ENCODE peak calls at places on chromosomes 6 and 20, in five cellular contexts. R, K, I, X and Z are unnamed samples.

GRCh38 chr6:28296520-28297060 is 15.2 kb downstream of the PGBD1 start:
- DNase-seq in X (no peak), R (no peak), I (no peak), K (no peak), Z (no peak)

GRCh38 chr6:28208180-28208659 is 16.9 kb upstream of the ZSCAN9 start:
- DNase-seq in R (no peak), K (no peak), X (no peak), I (no peak), Z (peak)

GRCh38 chr20:32465092-32465900 is 107.2 kb downstream of the ASXL1 start:
- DNase-seq in I (no peak), K (peak), R (no peak), X (peak), Z (peak)

GRCh38 chr6:69790629-69791028 is 6.2 kb downstream of the LMBRD1 start:
- DNase-seq in I (no peak), K (no peak), X (no peak), R (no peak), Z (no peak)

GRCh38 chr6:130671119-130672104 is 155.8 kb upstream of the SMLR1 start:
- DNase-seq in R (no peak), K (no peak), X (peak), I (no peak), Z (no peak)

GRCh38 chr20:54680872-54681297 is 205.5 kb downstream of the DOK5 start:
- DNase-seq in R (no peak), I (peak), K (no peak), X (no peak), Z (peak)

GRCh38 chr6:111237757-111238260 is 150.5 kb downstream of the SLC16A10 start:
- DNase-seq in I (no peak), R (no peak), X (no peak), K (no peak), Z (no peak)

GRCh38 chr6:125002090-125002741 is 40.0 kb downstream of the RNF217 start:
- DNase-seq in I (no peak), R (no peak), K (no peak), X (no peak), Z (no peak)

GRCh38 chr6:13485923-13486557 is 1.4 kb downstream of the GFOD1 start:
- DNase-seq in R (no peak), I (peak), X (peak), K (no peak), Z (peak)

GRCh38 chr6:109927052-109927451 is 51.1 kb upstream of the GPR6 start:
- DNase-seq in X (no peak), R (no peak), I (peak), K (no peak), Z (peak)

GRCh38 chr20:45835230-45836224 is 1.9 kb downstream of the SNX21 start:
- DNase-seq in I (peak), R (peak), K (no peak), X (peak), Z (peak)

GRCh38 chr6:96659084-96659845 is 96.3 kb downstream of the FHL5 start:
- DNase-seq in I (no peak), K (no peak), X (no peak), R (no peak), Z (peak)

GRCh38 chr20:64099880-64100565 is 7.3 kb downstream of the NPBWR2 start:
- DNase-seq in R (no peak), I (no peak), K (no peak), X (no peak), Z (no peak)

GRCh38 chr6:165218816-165219215 is 90.6 kb downstream of the C6orf118 start:
- DNase-seq in K (no peak), X (no peak), R (no peak), I (peak), Z (peak)

GRCh38 chr20:8082999-8083398 is 49.1 kb upstream of the PLCB1 start:
- DNase-seq in R (no peak), I (no peak), K (no peak), X (no peak), Z (peak)

GRCh38 chr6:44367686-44368085 is 19.8 kb upstream of the CDC5L start:
- DNase-seq in R (no peak), K (no peak), I (no peak), X (no peak), Z (peak)

GRCh38 chr6:17031961-17032360 is 69.9 kb upstream of the STMND1 start:
- DNase-seq in I (no peak), R (peak), X (no peak), K (no peak), Z (no peak)

GRCh38 chr6:4180653-4181255 is 45.4 kb upstream of the ECI2 start:
- DNase-seq in X (no peak), R (no peak), I (peak), K (no peak), Z (peak)

GRCh38 chr6:20582586-20583446 is 48.6 kb downstream of the CDKAL1 start:
- DNase-seq in X (no peak), I (no peak), R (no peak), K (no peak), Z (no peak)

GRCh38 chr20:4898845-4899244 is 102.5 kb downstream of the SLC23A2 start:
- DNase-seq in X (no peak), I (peak), R (no peak), K (no peak), Z (peak)

GRCh38 chr20:45407067-45407745 is 883 bp upstream of the DBNDD2 start:
- DNase-seq in K (peak), I (no peak), X (peak), R (peak), Z (peak)

GRCh38 chr6:32112436-32112980 is 3.4 kb upstream of the TNXB start:
- DNase-seq in I (no peak), K (no peak), X (peak), R (no peak), Z (no peak)

GRCh38 chr20:37642246-37642645 is 51.6 kb upstream of the CTNNBL1 start:
- DNase-seq in R (no peak), K (no peak), X (no peak), I (no peak), Z (no peak)

GRCh38 chr6:40485795-40486194 is 101.4 kb downstream of the LRFN2 start:
- DNase-seq in X (no peak), R (no peak), K (no peak), I (no peak), Z (no peak)

GRCh38 chr6:24929255-24929654 is 6.5 kb downstream of the RIPOR2 start:
- DNase-seq in K (no peak), I (no peak), R (no peak), X (no peak), Z (no peak)

DNA sequence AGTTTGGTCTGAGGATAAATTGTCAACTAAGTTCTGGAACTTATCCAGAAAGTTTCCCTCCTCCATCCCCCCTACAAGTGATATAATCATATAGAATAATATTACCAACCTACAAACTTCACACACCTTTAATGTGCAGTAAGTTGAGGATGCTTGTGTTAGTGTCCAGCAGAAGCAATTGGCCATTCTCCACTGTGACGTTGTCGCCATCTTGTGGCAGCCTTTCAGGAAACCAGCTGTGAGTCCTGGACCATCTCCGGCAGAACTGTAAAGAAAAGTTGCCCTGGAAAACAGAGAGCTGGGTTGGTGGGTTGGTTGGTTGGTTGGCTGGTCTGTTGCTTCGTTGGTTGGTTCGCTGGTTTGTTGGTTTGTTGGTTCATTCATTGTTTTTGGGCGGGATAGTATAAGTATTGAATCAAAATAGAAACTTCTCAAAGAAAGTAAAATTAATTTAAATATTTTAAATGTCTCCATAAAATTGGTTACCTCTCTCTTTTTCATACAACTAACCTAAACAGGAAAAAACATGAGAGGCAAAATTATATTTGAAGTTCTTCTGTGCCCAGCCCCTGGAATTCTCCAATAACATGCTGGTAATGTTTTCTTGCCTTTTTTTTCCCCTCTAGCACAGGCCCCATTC is 127.5 kb downstream of the PKHD1 start:
- DNase-seq in I (peak), R (peak), K (peak), X (peak), Z (peak)
- TF ChIP-seq CTCF in I (peak), R (peak), K (no peak), X (peak), Z (peak)

GRCh38 chr6:53800976-53801375 is 6.2 kb downstream of the LRRC1 start:
- DNase-seq in I (no peak), R (no peak), K (no peak), X (no peak), Z (no peak)

GRCh38 chr6:53805016-53805415 is 10.2 kb downstream of the LRRC1 start:
- DNase-seq in K (no peak), I (no peak), X (no peak), R (no peak), Z (peak)

GRCh38 chr6:53802582-53802981 is 7.8 kb downstream of the LRRC1 start:
- DNase-seq in R (no peak), X (no peak), K (no peak), I (no peak), Z (no peak)

GRCh38 chr6:53805725-53806124 is 10.9 kb downstream of the LRRC1 start:
- DNase-seq in X (no peak), K (no peak), R (no peak), I (no peak), Z (no peak)

GRCh38 chr6:53803081-53803860 is 8.5 kb downstream of the LRRC1 start:
- DNase-seq in R (no peak), X (no peak), I (no peak), K (no peak), Z (no peak)
- H3K4me3 ChIP-seq in R (peak), X (no peak), I (no peak), K (no peak), Z (no peak)

GRCh38 chr20:19907326-19908056 is 109.7 kb upstream of the NAA20 start:
- DNase-seq in I (no peak), K (no peak), X (peak), R (no peak), Z (no peak)

GRCh38 chr20:19901226-19901625 is 115.9 kb upstream of the NAA20 start:
- DNase-seq in I (peak), X (no peak), R (no peak), K (no peak), Z (peak)

GRCh38 chr20:19897891-19898290 is 119.3 kb upstream of the NAA20 start:
- DNase-seq in X (no peak), R (no peak), K (no peak), I (peak), Z (peak)

GRCh38 chr20:19908586-19908985 is 108.6 kb upstream of the NAA20 start:
- DNase-seq in R (no peak), X (no peak), K (no peak), I (no peak), Z (no peak)

GRCh38 chr20:19903168-19903676 is 113.9 kb upstream of the NAA20 start:
- DNase-seq in X (no peak), I (no peak), K (peak), R (no peak), Z (peak)
- TF ChIP-seq CTCF in X (peak), I (no peak), K (no peak), R (no peak), Z (peak)

DNA sequence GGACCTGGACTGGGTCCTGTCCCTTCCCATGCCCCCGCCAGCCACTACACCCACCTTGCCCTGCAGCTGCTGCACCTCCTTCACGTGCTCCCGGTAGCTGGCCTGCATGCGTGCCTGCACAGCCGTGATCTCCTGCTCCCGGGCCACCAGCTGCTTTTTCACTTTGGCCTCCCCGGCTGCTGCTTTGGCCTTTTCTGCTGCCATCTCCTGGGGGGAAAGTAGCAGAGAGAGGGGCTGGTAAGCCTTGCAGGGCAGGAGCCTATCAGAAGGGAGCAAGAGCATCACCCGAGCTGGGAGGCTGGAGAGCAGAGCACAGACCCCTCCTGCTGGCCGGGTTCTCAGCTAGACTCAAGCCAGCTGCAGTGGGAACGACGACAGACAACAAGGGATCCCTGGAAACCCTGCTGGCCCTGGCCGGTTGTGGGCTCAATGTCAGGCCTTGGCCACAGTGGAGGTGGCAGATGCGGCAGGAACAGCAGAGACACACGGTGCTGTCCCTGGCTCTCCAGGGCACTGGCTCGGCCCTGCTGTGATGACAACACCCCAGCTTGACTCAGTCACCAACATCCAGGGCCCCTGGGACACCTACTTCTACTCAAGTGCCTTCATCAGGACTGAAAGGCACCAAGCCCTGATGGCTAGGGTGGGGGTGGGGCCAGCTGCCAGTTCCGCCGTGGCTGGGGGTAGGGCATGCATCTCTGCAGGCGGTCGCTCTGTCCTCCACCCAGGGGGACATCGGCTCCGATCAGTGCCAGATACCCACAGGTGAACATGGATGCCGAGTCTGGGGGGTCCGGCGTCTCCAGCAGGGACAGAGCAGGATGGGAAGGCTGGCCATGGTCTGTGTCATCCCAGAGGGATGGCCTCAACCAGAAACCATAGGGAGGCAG is 45.3 kb downstream of the RRBP1 start:
- DNase-seq in R (no peak), K (no peak), X (no peak), I (no peak), Z (no peak)
- H3K4me3 ChIP-seq in R (no peak), K (no peak), X (no peak), I (no peak), Z (no peak)

GRCh38 chr20:49320460-49320859 is 42.6 kb upstream of the ZNFX1 start:
- DNase-seq in I (peak), R (no peak), K (no peak), X (no peak), Z (peak)
- TF ChIP-seq CTCF in I (peak), R (no peak), K (no peak), X (peak), Z (peak)

GRCh38 chr6:56539503-56540105 is 103.1 kb downstream of the DST start:
- DNase-seq in K (no peak), X (no peak), I (peak), R (no peak), Z (no peak)
- H3K4me3 ChIP-seq in K (peak), X (peak), I (peak), R (peak), Z (no peak)

DNA sequence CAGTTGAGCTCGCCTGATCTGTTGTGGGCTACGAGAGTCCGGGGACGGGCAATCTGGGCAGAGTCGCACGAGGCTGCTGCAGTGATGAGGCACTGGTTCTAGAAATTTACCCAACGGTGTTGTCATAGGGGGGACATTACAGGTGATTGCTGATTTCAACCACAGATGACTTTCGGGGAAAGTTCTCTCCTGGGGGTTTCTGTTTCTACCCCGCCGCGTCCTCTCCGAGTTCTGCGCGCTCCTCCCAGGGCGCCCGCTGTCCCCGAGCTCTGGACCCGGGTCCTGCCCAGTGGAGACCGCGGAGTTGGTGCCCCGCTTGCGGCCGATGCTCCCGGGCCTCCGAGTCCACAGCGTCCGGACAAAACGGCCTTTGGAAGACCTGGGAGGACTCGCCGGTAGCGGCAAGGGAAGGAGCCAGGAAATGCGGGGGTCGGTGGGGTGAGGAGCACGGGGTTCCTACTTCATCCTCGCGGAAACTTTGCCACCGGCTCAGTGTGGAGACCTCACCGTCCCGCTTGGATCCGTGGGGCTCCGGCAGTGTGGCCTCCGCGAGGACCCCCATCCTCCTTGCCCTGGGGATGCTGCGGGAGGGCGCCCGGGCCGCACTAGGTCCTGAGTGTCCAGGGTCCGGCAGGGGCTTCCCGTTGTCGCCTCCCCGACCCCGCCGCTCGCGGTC is 12.3 kb upstream of the RAET1L start:
- DNase-seq in I (no peak), R (no peak), K (no peak), X (no peak), Z (no peak)
- TF ChIP-seq CTCF in I (no peak), R (no peak), K (no peak), X (no peak), Z (no peak)

GRCh38 chr6:168132531-168133184 is 53.6 kb upstream of the FRMD1 start:
- DNase-seq in K (peak), R (no peak), I (peak), X (peak), Z (no peak)
- H3K4me3 ChIP-seq in K (peak), R (peak), I (no peak), X (peak), Z (no peak)

DNA sequence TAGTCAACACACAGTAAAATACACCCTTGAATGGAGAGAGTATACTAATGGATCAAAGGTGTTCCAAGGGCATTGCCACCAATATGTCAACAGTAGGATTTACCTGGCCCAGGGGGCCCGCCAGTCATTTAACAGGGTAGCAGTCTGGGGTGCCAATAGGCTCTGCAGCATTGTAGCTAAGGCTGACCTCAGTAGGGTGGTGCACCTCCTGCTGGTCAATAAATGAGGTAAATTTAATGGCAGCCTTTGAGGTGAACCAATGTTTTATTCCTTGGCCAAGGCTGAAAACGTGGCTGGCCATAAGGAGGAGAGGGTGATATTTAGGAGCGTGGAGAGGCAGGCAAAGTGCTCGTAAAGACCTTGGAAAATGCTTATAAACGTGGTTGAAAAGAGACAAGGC is 147.2 kb downstream of the RPS12 start:
- DNase-seq in R (no peak), X (no peak), I (peak), K (no peak), Z (no peak)
- TF ChIP-seq CTCF in R (no peak), X (no peak), I (peak), K (no peak), Z (no peak)

GRCh38 chr6:116461563-116462507 is 660 bp downstream of the CALHM6 start:
- DNase-seq in K (peak), X (peak), I (no peak), R (peak), Z (peak)

GRCh38 chr6:116462516-116462915 is 1.3 kb downstream of the CALHM6 start:
- DNase-seq in R (no peak), X (no peak), K (no peak), I (no peak), Z (no peak)

GRCh38 chr6:116458264-116458663 is 2.9 kb upstream of the CALHM6 start:
- DNase-seq in K (no peak), X (no peak), I (no peak), R (no peak), Z (no peak)

GRCh38 chr6:116459927-116460326 is 1.2 kb upstream of the CALHM6 start:
- DNase-seq in R (no peak), I (no peak), K (no peak), X (no peak), Z (no peak)

GRCh38 chr6:116461075-116461474 is at the start of gene CALHM6:
- DNase-seq in X (no peak), K (no peak), I (no peak), R (no peak), Z (no peak)
- H3K4me3 ChIP-seq in X (peak), K (peak), I (no peak), R (peak), Z (peak)